ENCODE peak calls at places on chromosomes 1 and 21, in seven cellular contexts. One of them, this sample, is unnamed.

GRCh38 chr1:19262728-19263127 is 11.1 kb downstream of the MRTO4 start:
- DNase-seq in mesenchymal stem cell: no peak
- DNase-seq in neuronal stem cell: no peak
- DNase-seq in IMR-90: no peak
- DNase-seq in H9: no peak
- DNase-seq in H1: no peak
- DNase-seq in trophoblast cell: no peak
- DNase-seq in this sample: no peak

GRCh38 chr1:46553506-46553905 is 2.1 kb upstream of the KNCN start:
- DNase-seq in neuronal stem cell: no peak
- DNase-seq in H9: no peak
- DNase-seq in mesenchymal stem cell: no peak
- DNase-seq in trophoblast cell: no peak
- DNase-seq in H1: no peak
- DNase-seq in IMR-90: no peak
- DNase-seq in this sample: no peak

GRCh38 chr1:197063212-197063611 is 3.8 kb downstream of the F13B start:
- DNase-seq in neuronal stem cell: no peak
- DNase-seq in mesenchymal stem cell: no peak
- DNase-seq in IMR-90: no peak
- DNase-seq in H1: no peak
- DNase-seq in H9: no peak
- DNase-seq in trophoblast cell: no peak
- DNase-seq in this sample: peak; percentile 14

GRCh38 chr1:243482237-243483022 is 226.6 kb downstream of the SDCCAG8 start:
- DNase-seq in IMR-90: peak; percentile 49
- DNase-seq in trophoblast cell: peak; percentile 70
- DNase-seq in H1: no peak
- DNase-seq in neuronal stem cell: peak; percentile 38
- DNase-seq in mesenchymal stem cell: peak; percentile 55
- DNase-seq in H9: peak; percentile 69
- DNase-seq in this sample: peak; percentile 92

GRCh38 chr1:1337793-1338147 is 6.7 kb downstream of the TAS1R3 start:
- DNase-seq in H1: no peak
- DNase-seq in IMR-90: no peak
- DNase-seq in H9: peak; percentile 73
- DNase-seq in mesenchymal stem cell: no peak
- DNase-seq in trophoblast cell: peak; percentile 40
- DNase-seq in neuronal stem cell: no peak
- DNase-seq in this sample: no peak

GRCh38 chr1:76247261-76247852 is 172.8 kb downstream of the ST6GALNAC3 start:
- DNase-seq in neuronal stem cell: peak; percentile 35
- DNase-seq in mesenchymal stem cell: no peak
- DNase-seq in trophoblast cell: no peak
- DNase-seq in IMR-90: no peak
- DNase-seq in H9: no peak
- DNase-seq in H1: no peak
- DNase-seq in this sample: peak; percentile 69

GRCh38 chr21:34938079-34938764 is 110.9 kb downstream of the RUNX1 start:
- DNase-seq in mesenchymal stem cell: peak; percentile 26
- DNase-seq in trophoblast cell: peak; percentile 60
- DNase-seq in neuronal stem cell: no peak
- DNase-seq in IMR-90: peak; percentile 45
- DNase-seq in H9: no peak
- DNase-seq in H1: no peak
- DNase-seq in this sample: no peak

GRCh38 chr1:59107516-59107915 is 189.4 kb upstream of the FGGY start:
- DNase-seq in mesenchymal stem cell: no peak
- DNase-seq in trophoblast cell: peak; percentile 55
- DNase-seq in H9: no peak
- DNase-seq in IMR-90: no peak
- DNase-seq in H1: no peak
- DNase-seq in neuronal stem cell: no peak
- DNase-seq in this sample: no peak

GRCh38 chr1:11061652-11062365 is 2.0 kb upstream of the SRM start:
- DNase-seq in neuronal stem cell: no peak
- DNase-seq in H9: no peak
- DNase-seq in IMR-90: no peak
- DNase-seq in trophoblast cell: no peak
- DNase-seq in H1: no peak
- DNase-seq in mesenchymal stem cell: no peak
- DNase-seq in this sample: peak; percentile 18
- H3K18ac ChIP-seq in neuronal stem cell: no peak overlapping the region
- H3K18ac ChIP-seq in H9: no peak overlapping the region
- H3K18ac ChIP-seq in IMR-90: no peak overlapping the region
- H3K18ac ChIP-seq in trophoblast cell: no peak overlapping the region
- H3K18ac ChIP-seq in H1: no peak overlapping the region
- H3K18ac ChIP-seq in mesenchymal stem cell: no peak overlapping the region
- H3K18ac ChIP-seq in this sample: no peak overlapping the region

GRCh38 chr1:180857947-180858768 is 54.5 kb upstream of the KIAA1614 start:
- DNase-seq in H9: no peak
- DNase-seq in H1: no peak
- DNase-seq in neuronal stem cell: no peak
- DNase-seq in mesenchymal stem cell: no peak
- DNase-seq in IMR-90: no peak
- DNase-seq in trophoblast cell: peak; percentile 34
- DNase-seq in this sample: no peak

GRCh38 chr1:180862305-180862704 is 50.4 kb upstream of the KIAA1614 start:
- DNase-seq in H1: no peak
- DNase-seq in trophoblast cell: no peak
- DNase-seq in neuronal stem cell: no peak
- DNase-seq in mesenchymal stem cell: no peak
- DNase-seq in IMR-90: peak; percentile 52
- DNase-seq in H9: no peak
- DNase-seq in this sample: peak; percentile 8

GRCh38 chr1:180860535-180860934 is 52.2 kb upstream of the KIAA1614 start:
- DNase-seq in H1: no peak
- DNase-seq in trophoblast cell: no peak
- DNase-seq in H9: no peak
- DNase-seq in mesenchymal stem cell: no peak
- DNase-seq in neuronal stem cell: no peak
- DNase-seq in IMR-90: no peak
- DNase-seq in this sample: peak; percentile 6

DNA sequence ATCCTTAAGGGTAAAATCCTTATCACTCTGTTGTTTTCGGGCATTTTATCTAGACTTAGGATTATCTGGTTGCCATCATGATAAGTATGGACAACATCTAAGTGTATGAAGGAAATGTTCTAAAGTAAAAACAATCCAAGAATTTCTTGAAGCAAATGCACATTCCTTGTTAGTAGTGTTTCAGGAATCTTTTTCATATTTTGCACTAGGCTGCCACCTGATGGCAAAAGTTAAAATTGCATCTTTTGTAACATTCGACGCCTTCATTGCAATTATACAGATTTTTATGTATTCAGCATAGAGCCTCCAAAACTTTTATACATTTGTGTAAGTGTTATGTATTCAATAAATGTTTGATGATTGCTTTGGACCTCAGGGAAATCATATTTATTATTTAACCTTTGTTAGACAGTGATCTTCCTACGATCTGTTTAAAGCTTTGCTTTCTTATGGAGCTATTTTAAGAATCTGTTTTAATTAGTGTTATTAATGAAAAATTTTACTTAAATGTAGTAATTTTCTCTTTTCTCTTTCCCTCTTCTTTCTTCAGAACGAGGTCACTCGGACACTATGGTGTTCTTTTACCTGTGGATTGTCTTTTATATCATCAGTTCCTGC is 49.4 kb upstream of the KIAA1614 start:
- DNase-seq in H9: no peak
- DNase-seq in trophoblast cell: peak; percentile 96
- DNase-seq in IMR-90: peak; percentile 68
- DNase-seq in mesenchymal stem cell: peak; percentile 67
- DNase-seq in H1: no peak
- DNase-seq in neuronal stem cell: peak; percentile 56
- DNase-seq in this sample: peak; percentile 37
- H3K9ac ChIP-seq in H9: no peak overlapping the region
- H3K9ac ChIP-seq in trophoblast cell: no peak overlapping the region
- H3K9ac ChIP-seq in IMR-90: no peak overlapping the region
- H3K9ac ChIP-seq in mesenchymal stem cell: peak overlapping the region; percentile 26
- H3K9ac ChIP-seq in H1: no peak overlapping the region
- H3K9ac ChIP-seq in neuronal stem cell: no peak overlapping the region
- H3K9ac ChIP-seq in this sample: no peak overlapping the region

GRCh38 chr1:229693124-229693523 is 67.1 kb downstream of the URB2 start:
- DNase-seq in neuronal stem cell: no peak
- DNase-seq in H9: no peak
- DNase-seq in H1: no peak
- DNase-seq in IMR-90: no peak
- DNase-seq in trophoblast cell: no peak
- DNase-seq in mesenchymal stem cell: peak; percentile 24
- DNase-seq in this sample: no peak

GRCh38 chr1:229699613-229700242 is 73.7 kb downstream of the URB2 start:
- DNase-seq in neuronal stem cell: no peak
- DNase-seq in H1: no peak
- DNase-seq in H9: no peak
- DNase-seq in mesenchymal stem cell: peak; percentile 64
- DNase-seq in IMR-90: no peak
- DNase-seq in trophoblast cell: no peak
- DNase-seq in this sample: no peak

GRCh38 chr1:229691362-229691761 is 65.3 kb downstream of the URB2 start:
- DNase-seq in IMR-90: no peak
- DNase-seq in H1: no peak
- DNase-seq in trophoblast cell: no peak
- DNase-seq in H9: no peak
- DNase-seq in mesenchymal stem cell: no peak
- DNase-seq in neuronal stem cell: no peak
- DNase-seq in this sample: no peak

GRCh38 chr1:229694053-229694693 is 68.1 kb downstream of the URB2 start:
- DNase-seq in H9: peak; percentile 88
- DNase-seq in mesenchymal stem cell: peak; percentile 90
- DNase-seq in H1: no peak
- DNase-seq in neuronal stem cell: peak; percentile 42
- DNase-seq in trophoblast cell: no peak
- DNase-seq in IMR-90: peak; percentile 81
- DNase-seq in this sample: peak; percentile 93

GRCh38 chr1:229696385-229696784 is 70.3 kb downstream of the URB2 start:
- DNase-seq in mesenchymal stem cell: no peak
- DNase-seq in H9: peak; percentile 72
- DNase-seq in H1: no peak
- DNase-seq in IMR-90: no peak
- DNase-seq in neuronal stem cell: no peak
- DNase-seq in trophoblast cell: no peak
- DNase-seq in this sample: peak; percentile 36
- H3K18ac ChIP-seq in mesenchymal stem cell: no peak overlapping the region
- H3K18ac ChIP-seq in H9: peak overlapping the region; percentile 56
- H3K18ac ChIP-seq in H1: peak overlapping the region; percentile 75
- H3K18ac ChIP-seq in IMR-90: no peak overlapping the region
- H3K18ac ChIP-seq in neuronal stem cell: no peak overlapping the region
- H3K18ac ChIP-seq in trophoblast cell: no peak overlapping the region
- H3K18ac ChIP-seq in this sample: peak overlapping the region; percentile 91

GRCh38 chr1:183281039-183281438 is 95.0 kb downstream of the LAMC2 start:
- DNase-seq in H9: no peak
- DNase-seq in trophoblast cell: peak; percentile 95
- DNase-seq in neuronal stem cell: no peak
- DNase-seq in IMR-90: peak; percentile 49
- DNase-seq in H1: no peak
- DNase-seq in mesenchymal stem cell: peak; percentile 38
- DNase-seq in this sample: no peak

GRCh38 chr1:183283286-183283685 is 97.2 kb downstream of the LAMC2 start:
- DNase-seq in H1: no peak
- DNase-seq in trophoblast cell: no peak
- DNase-seq in mesenchymal stem cell: no peak
- DNase-seq in H9: no peak
- DNase-seq in IMR-90: no peak
- DNase-seq in neuronal stem cell: no peak
- DNase-seq in this sample: no peak

GRCh38 chr1:183284086-183284485 is 98.0 kb downstream of the LAMC2 start:
- DNase-seq in neuronal stem cell: no peak
- DNase-seq in H9: no peak
- DNase-seq in mesenchymal stem cell: no peak
- DNase-seq in IMR-90: no peak
- DNase-seq in H1: no peak
- DNase-seq in trophoblast cell: no peak
- DNase-seq in this sample: no peak

GRCh38 chr1:183281553-183282091 is 95.6 kb downstream of the LAMC2 start:
- DNase-seq in IMR-90: peak; percentile 93
- DNase-seq in neuronal stem cell: peak; percentile 87
- DNase-seq in trophoblast cell: peak; percentile 100
- DNase-seq in H9: peak; percentile 92
- DNase-seq in mesenchymal stem cell: peak; percentile 92
- DNase-seq in H1: peak; percentile 91
- DNase-seq in this sample: peak; percentile 95

GRCh38 chr1:183282101-183282855 is 96.2 kb downstream of the LAMC2 start:
- DNase-seq in IMR-90: no peak
- DNase-seq in H1: no peak
- DNase-seq in neuronal stem cell: no peak
- DNase-seq in H9: no peak
- DNase-seq in mesenchymal stem cell: no peak
- DNase-seq in trophoblast cell: no peak
- DNase-seq in this sample: no peak
- H3K9ac ChIP-seq in IMR-90: no peak overlapping the region
- H3K9ac ChIP-seq in H1: no peak overlapping the region
- H3K9ac ChIP-seq in neuronal stem cell: no peak overlapping the region
- H3K9ac ChIP-seq in H9: no peak overlapping the region
- H3K9ac ChIP-seq in mesenchymal stem cell: peak overlapping the region; percentile 73
- H3K9ac ChIP-seq in trophoblast cell: no peak overlapping the region
- H3K9ac ChIP-seq in this sample: peak overlapping the region; percentile 10

DNA sequence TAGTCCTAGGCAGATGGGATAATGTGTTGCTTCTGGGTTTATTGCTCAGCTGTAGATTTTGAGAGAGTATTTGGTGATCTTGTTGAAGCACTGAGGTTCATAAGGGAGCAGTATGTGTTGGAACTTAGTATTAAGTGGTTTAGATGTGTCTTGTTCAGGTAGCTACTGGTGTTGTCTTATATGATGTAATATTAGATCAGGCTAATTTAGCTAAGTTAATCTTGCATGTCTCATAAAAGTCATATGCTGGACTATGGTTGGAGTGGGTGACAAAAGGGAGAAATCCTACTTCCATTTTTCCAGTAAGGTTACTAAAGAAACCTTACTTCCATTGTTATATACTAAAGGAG is 196.4 kb downstream of the CLEC20A start:
- DNase-seq in H1: no peak
- DNase-seq in IMR-90: no peak
- DNase-seq in H9: no peak
- DNase-seq in mesenchymal stem cell: no peak
- DNase-seq in neuronal stem cell: no peak
- DNase-seq in trophoblast cell: no peak
- DNase-seq in this sample: no peak
- H3K18ac ChIP-seq in H1: no peak overlapping the region
- H3K18ac ChIP-seq in IMR-90: no peak overlapping the region
- H3K18ac ChIP-seq in H9: no peak overlapping the region
- H3K18ac ChIP-seq in mesenchymal stem cell: no peak overlapping the region
- H3K18ac ChIP-seq in neuronal stem cell: no peak overlapping the region
- H3K18ac ChIP-seq in trophoblast cell: no peak overlapping the region
- H3K18ac ChIP-seq in this sample: no peak overlapping the region

GRCh38 chr1:54764922-54765561 is 719 bp upstream of the PARS2 start:
- DNase-seq in H9: no peak
- DNase-seq in mesenchymal stem cell: no peak
- DNase-seq in IMR-90: no peak
- DNase-seq in trophoblast cell: no peak
- DNase-seq in H1: no peak
- DNase-seq in neuronal stem cell: no peak
- DNase-seq in this sample: no peak
- H3K9ac ChIP-seq in H9: no peak overlapping the region
- H3K9ac ChIP-seq in mesenchymal stem cell: peak overlapping the region; percentile 86
- H3K9ac ChIP-seq in IMR-90: peak overlapping the region; percentile 54
- H3K9ac ChIP-seq in trophoblast cell: no peak overlapping the region
- H3K9ac ChIP-seq in H1: no peak overlapping the region
- H3K9ac ChIP-seq in neuronal stem cell: no peak overlapping the region
- H3K9ac ChIP-seq in this sample: peak overlapping the region; percentile 33

This sample was measured in mesendoderm.